ENCODE peak calls at places on chromosomes 16 and 17, in eight cellular contexts. L is iris pigment epithelial cell; R is HCT116; T is GM04503; N is HS-5; X is tibial artery; C is stimulated activated CD8-positive, alpha-beta memory T cell treated with anti-CD3 and anti-CD28 coated beads, Interleukin-7, amount 100 ng/mL, for 24 hours; W is spleen. Q is an unnamed sample.

GRCh38 chr17:82696916-82697807 is 1.3 kb downstream of the RAB40B start:
- DNase-seq in X (no peak), C (no peak), N (no peak), L (peak), W (no peak), R (no peak), T (no peak), Q (peak)

GRCh38 chr17:29069526-29070041 is 26.6 kb downstream of the PIPOX start:
- DNase-seq in C (no peak), L (peak), X (no peak), W (no peak), R (no peak), N (no peak), T (no peak), Q (no peak)

GRCh38 chr17:2394775-2395191 is 6.1 kb downstream of the MNT start:
- DNase-seq in R (no peak), C (no peak), T (no peak), N (no peak), X (no peak), L (no peak), W (peak), Q (peak)

GRCh38 chr17:64662774-64663367 is 764 bp upstream of the SMURF2 start:
- DNase-seq in L (no peak), X (no peak), T (no peak), C (no peak), N (no peak), R (peak), W (no peak), Q (no peak)

GRCh38 chr17:67628580-67629013 is 89.1 kb upstream of the NOL11 start:
- DNase-seq in N (no peak), C (no peak), W (no peak), L (no peak), X (no peak), R (no peak), T (no peak), Q (peak)

GRCh38 chr16:5349661-5350060 is 252.1 kb upstream of the EEF2KMT start:
- DNase-seq in R (no peak), W (no peak), L (no peak), C (no peak), X (no peak), T (no peak), N (no peak), Q (no peak)

GRCh38 chr17:41334385-41334784 is 16.2 kb downstream of the KRT33A start:
- DNase-seq in L (no peak), W (no peak), C (no peak), R (no peak), X (no peak), T (no peak), N (no peak), Q (no peak)

GRCh38 chr17:62592305-62593099 is 35.0 kb upstream of the MRC2 start:
- DNase-seq in W (no peak), L (peak), R (no peak), N (no peak), T (no peak), C (no peak), X (no peak), Q (no peak)

GRCh38 chr17:75922963-75923874 is 17.6 kb downstream of the FBF1 start:
- DNase-seq in R (no peak), L (no peak), C (no peak), X (no peak), W (no peak), T (no peak), N (no peak), Q (peak)

GRCh38 chr16:5059386-5060072 is 6.2 kb downstream of the C16orf89 start:
- DNase-seq in W (peak), N (no peak), C (no peak), T (no peak), R (no peak), L (no peak), X (no peak), Q (no peak)

GRCh38 chr16:31703526-31704128 is 170.0 kb upstream of the ZNF267 start:
- DNase-seq in X (no peak), W (no peak), R (no peak), C (no peak), N (no peak), L (no peak), T (no peak), Q (no peak)

GRCh38 chr17:42682400-42683384 is at the start of gene CNTNAP1:
- DNase-seq in N (no peak), W (no peak), L (peak), C (no peak), R (no peak), T (peak), X (peak), Q (peak)

GRCh38 chr17:32100971-32101631 is 41.2 kb upstream of the RHOT1 start:
- DNase-seq in L (no peak), T (no peak), R (no peak), X (no peak), N (no peak), C (no peak), W (no peak), Q (no peak)

GRCh38 chr16:73124097-73124652 is 76.2 kb upstream of the ZFHX3 start:
- DNase-seq in X (no peak), R (no peak), L (peak), T (no peak), C (no peak), W (no peak), N (no peak), Q (no peak)